ENCODE peak calls at places on chromosome 1, in five cellular contexts. M, T, R, B and J are unnamed samples.

GRCh38 chr1:196317535-196318522 is 290.4 kb downstream of the KCNT2 start:
- DNase-seq in M (no peak), R (no peak), T (peak), B (peak), J (peak)

GRCh38 chr1:3034728-3035610 is 13.7 kb downstream of the ACTRT2 start:
- DNase-seq in B (peak), M (no peak), R (no peak), T (no peak), J (no peak)

GRCh38 chr1:5970623-5971273 is 21.5 kb downstream of the NPHP4 start:
- DNase-seq in T (no peak), R (no peak), M (no peak), B (no peak), J (no peak)

GRCh38 chr1:59194621-59195020 is 102.3 kb upstream of the FGGY start:
- DNase-seq in M (no peak), B (no peak), R (no peak), T (no peak), J (no peak)

GRCh38 chr1:206495493-206496046 is 11.8 kb upstream of the RASSF5 start:
- DNase-seq in B (peak), T (no peak), R (no peak), M (no peak), J (peak)

GRCh38 chr1:60152886-60153285 is 79.3 kb upstream of the C1orf87 start:
- DNase-seq in M (no peak), T (no peak), R (no peak), B (no peak), J (no peak)

GRCh38 chr1:160997323-160998038 is 23.5 kb downstream of the F11R start:
- DNase-seq in B (peak), T (peak), R (peak), M (peak), J (peak)

GRCh38 chr1:82485591-82486369 is 685.0 kb downstream of the ADGRL2 start:
- DNase-seq in R (peak), T (peak), M (no peak), B (peak), J (peak)

GRCh38 chr1:39450956-39451601 is 40.4 kb upstream of the BMP8A start:
- DNase-seq in R (no peak), B (peak), M (no peak), T (peak), J (peak)

GRCh38 chr1:154557939-154558609 is 388 bp downstream of the UBE2Q1 start:
- DNase-seq in R (peak), T (no peak), B (peak), M (peak), J (peak)

GRCh38 chr1:181204530-181204929 is 116.0 kb downstream of the IER5 start:
- DNase-seq in M (no peak), R (no peak), B (no peak), T (no peak), J (no peak)

GRCh38 chr1:92961896-92962752 is 862 bp upstream of the DIPK1A start:
- DNase-seq in M (no peak), R (peak), B (peak), T (peak), J (peak)

GRCh38 chr1:26957306-26957705 is 3.0 kb downstream of the KDF1 start:
- DNase-seq in T (no peak), B (no peak), M (no peak), R (no peak), J (no peak)

GRCh38 chr1:26959270-26959669 is 998 bp downstream of the KDF1 start:
- DNase-seq in T (no peak), B (no peak), R (no peak), M (no peak), J (no peak)

GRCh38 chr1:26960625-26960966 is 328 bp upstream of the KDF1 start:
- DNase-seq in M (no peak), B (no peak), T (no peak), R (no peak), J (no peak)

GRCh38 chr1:26961826-26962225 is 1.6 kb upstream of the KDF1 start:
- DNase-seq in B (peak), T (peak), M (no peak), R (no peak), J (peak)

DNA sequence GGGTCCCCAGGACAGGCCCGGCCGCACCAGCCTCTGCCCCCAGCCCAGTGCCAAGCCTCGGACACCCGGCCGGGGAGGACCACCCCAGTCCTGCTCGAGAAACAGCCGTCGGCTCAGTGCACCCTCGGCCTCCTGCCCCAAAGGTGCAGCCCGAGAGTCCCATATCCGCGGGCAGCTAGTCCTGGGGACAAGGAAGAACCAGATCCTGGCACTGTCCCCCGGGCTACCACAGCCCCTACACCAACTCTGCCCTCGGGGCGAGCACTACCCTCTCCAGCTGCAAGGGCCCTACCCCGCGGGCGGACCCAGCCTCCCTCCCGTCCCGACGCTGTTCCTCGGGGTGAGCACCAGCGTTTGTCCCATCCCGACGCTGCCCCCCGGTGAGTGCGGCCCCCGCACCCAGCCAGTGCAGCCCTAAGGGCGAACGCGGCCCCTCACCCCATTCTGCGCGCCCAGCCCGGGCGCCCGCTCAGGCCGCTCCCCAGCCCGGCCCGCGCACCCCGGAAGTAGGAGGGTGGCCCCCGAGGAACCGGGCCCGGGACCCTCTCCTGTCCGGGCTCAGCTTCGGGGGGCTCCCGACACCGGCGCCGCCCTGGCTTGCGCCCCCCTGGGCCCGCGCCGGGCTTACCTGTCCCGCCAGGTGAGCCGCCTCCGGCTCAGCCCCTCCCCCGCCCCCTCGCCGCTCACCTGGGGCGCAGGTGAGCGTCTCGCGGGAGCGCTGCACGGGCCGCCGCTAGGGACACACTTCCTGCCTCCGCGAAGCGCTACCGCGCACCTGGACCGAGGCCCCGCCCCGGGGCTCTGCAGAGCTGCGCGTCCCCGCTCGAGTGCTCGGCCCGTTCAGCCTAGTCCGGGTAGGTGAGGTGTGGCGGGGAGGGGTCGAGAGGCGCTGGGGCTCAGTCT is at the start of gene KDF1:
- DNase-seq in R (peak), T (no peak), M (peak), B (no peak), J (no peak)
- TF ChIP-seq CTCF in R (no peak), T (no peak), M (no peak), B (no peak), J (no peak)

DNA sequence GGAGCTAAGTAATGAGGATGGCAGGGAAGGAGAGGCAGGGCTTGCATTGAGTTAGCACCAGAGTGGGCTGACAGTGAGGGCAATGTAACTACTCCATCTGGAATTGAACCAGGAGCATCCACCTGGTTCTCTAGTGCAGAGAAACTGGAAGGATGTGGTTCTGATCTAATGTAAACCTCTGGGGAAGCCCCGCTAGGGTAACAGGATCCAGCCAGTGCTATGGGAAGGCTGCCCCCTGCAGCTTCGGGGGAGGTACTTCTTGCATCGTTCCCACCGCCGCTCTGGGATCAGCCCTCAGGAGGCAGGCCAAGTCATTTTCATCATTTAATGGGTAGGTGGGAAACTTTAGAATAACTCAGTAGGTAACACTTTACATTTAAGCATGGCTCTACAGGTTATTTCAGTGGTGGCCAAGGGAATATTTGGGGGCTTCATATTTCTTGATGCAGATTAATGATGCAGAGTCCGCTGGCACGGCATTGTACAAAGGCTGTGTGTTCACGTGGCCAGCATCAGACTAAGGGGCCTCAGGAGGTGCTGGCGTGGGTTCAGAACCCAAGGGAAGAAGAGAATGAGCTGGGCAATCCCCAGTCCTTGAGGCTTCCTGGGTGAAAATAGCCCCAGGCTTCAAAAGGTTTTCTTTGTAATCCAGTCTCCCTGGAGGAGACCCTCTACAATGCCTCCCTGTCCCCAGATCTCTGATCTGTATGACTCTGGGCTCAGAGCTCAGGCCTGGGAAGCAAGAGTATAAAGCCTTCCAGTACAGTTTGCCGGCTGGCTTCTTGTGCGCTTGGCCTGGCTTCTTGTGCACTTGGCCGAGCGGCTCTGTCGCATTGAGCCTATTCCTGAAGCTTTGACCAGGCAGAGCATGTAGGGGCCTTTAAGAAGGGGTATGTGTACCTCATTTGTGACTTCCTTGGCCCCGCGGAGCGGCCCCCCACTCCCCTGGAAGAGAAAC is 26.4 kb upstream of the KAZN start:
- DNase-seq in B (no peak), R (no peak), M (no peak), T (no peak), J (peak)
- TF ChIP-seq CTCF in B (no peak), R (no peak), M (peak), T (peak), J (peak)

GRCh38 chr1:37487619-37487984 is 13.2 kb downstream of the ZC3H12A start:
- DNase-seq in B (no peak), T (no peak), R (no peak), M (no peak), J (no peak)
- TF ChIP-seq CTCF in B (no peak), T (no peak), R (no peak), M (no peak), J (no peak)

GRCh38 chr1:183206538-183207117 is 20.6 kb downstream of the LAMC2 start:
- DNase-seq in M (no peak), T (no peak), R (no peak), B (no peak), J (peak)
- TF ChIP-seq CTCF in M (no peak), T (no peak), R (no peak), B (no peak), J (no peak)

DNA sequence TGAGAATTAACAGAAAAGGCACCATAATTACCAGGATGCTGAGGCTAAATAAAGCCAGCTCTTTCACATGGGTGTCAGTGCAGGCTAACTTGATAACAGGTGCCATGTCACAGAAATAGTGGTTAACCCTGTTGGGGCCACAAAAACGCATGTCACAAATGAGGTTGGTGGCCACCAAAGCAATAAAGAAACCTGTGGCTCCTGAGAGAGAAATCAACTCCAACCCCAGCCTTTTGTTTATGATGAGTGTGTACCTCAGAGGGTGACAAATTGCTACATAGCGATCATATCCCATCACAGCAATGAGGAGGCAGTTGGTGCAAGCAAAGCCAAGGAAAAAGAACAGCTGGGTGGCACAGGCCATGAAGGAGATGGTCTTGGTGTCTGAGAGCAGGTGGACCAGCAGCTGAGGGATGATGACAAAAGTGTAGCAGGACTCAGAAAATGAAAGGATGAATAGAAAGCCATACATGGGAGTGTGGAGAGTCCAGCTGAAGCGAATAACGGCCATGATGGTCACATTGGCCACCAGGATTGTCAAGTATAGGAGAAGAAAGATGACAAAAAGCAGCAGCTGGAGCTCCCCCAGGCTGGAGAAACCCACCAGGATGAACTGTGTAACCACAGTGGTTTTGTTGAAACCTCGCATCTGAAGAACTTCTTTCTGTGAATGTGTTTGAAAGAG is at the start of gene OR10T2:
- DNase-seq in R (no peak), T (no peak), B (no peak), M (no peak), J (no peak)
- TF ChIP-seq CTCF in R (no peak), T (no peak), B (no peak), M (no peak), J (no peak)

GRCh38 chr1:220124542-220124941 is 30.6 kb downstream of the IARS2 start:
- DNase-seq in M (no peak), R (no peak), B (peak), T (peak), J (peak)

GRCh38 chr1:220119043-220119512 is 25.1 kb downstream of the IARS2 start:
- DNase-seq in B (no peak), T (no peak), R (no peak), M (no peak), J (peak)

GRCh38 chr1:220127076-220127475 is 33.1 kb downstream of the IARS2 start:
- DNase-seq in T (no peak), B (no peak), M (no peak), R (no peak), J (no peak)

GRCh38 chr1:220121791-220122530 is 28.0 kb downstream of the IARS2 start:
- DNase-seq in R (peak), T (no peak), M (no peak), B (no peak), J (no peak)

DNA sequence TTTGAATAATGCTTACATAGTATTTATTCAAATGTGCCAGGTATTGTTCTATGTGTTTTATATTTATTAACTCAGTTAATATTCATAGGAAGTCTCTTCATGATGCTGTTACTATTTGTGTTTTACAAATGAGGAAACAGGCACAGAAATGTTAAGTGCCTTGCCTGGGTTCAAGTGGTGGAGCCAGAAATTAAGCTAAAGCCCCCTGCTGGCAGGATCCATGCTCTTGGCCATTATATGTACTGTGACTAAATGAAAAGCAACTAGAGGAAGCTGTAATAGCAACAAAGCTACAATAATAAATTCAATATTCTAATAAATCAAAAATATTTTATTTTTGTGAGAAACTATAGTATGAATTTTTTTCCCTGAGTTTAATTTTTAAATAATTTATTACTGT is 30.0 kb downstream of the IARS2 start:
- DNase-seq in B (no peak), M (no peak), T (no peak), R (no peak), J (peak)
- TF ChIP-seq CTCF in B (peak), M (no peak), T (peak), R (peak), J (peak)

DNA sequence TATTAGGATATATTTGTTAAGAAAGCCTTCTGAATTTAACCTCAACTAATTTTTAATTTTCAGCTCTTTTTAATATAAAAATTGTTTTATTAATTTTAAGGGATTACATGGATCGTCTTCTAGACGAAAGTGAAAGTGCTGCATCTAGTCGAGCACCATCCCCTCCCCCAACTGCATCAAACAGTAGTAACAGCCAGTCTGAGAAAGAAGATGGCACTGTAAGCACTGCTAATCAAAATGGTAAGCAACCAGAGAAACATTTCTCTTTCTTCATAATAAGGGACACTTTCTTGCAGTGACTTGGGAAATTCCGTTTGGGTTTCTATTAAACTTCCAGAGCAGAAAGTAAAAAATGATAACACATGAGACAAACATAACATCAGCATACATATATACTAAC is 56.9 kb downstream of the MIER1 start:
- DNase-seq in B (no peak), M (no peak), R (no peak), T (no peak), J (peak)
- TF ChIP-seq CTCF in B (no peak), M (no peak), R (no peak), T (no peak), J (no peak)

GRCh38 chr1:41322835-41323234 is 38.4 kb upstream of the FOXO6 start:
- DNase-seq in T (no peak), M (peak), B (peak), R (peak), J (no peak)
- TF ChIP-seq CTCF in T (peak), M (peak), B (peak), R (no peak), J (peak)

GRCh38 chr1:24990796-24991195 is 60.7 kb upstream of the RUNX3 start:
- DNase-seq in M (no peak), B (no peak), R (no peak), T (no peak), J (no peak)

GRCh38 chr1:24992761-24993211 is 62.7 kb upstream of the RUNX3 start:
- DNase-seq in B (no peak), R (no peak), M (no peak), T (no peak), J (no peak)

GRCh38 chr1:24992124-24992760 is 62.2 kb upstream of the RUNX3 start:
- DNase-seq in T (no peak), M (no peak), B (no peak), R (no peak), J (no peak)

GRCh38 chr1:24990136-24990535 is 60.1 kb upstream of the RUNX3 start:
- DNase-seq in T (no peak), B (no peak), M (no peak), R (no peak), J (no peak)

DNA sequence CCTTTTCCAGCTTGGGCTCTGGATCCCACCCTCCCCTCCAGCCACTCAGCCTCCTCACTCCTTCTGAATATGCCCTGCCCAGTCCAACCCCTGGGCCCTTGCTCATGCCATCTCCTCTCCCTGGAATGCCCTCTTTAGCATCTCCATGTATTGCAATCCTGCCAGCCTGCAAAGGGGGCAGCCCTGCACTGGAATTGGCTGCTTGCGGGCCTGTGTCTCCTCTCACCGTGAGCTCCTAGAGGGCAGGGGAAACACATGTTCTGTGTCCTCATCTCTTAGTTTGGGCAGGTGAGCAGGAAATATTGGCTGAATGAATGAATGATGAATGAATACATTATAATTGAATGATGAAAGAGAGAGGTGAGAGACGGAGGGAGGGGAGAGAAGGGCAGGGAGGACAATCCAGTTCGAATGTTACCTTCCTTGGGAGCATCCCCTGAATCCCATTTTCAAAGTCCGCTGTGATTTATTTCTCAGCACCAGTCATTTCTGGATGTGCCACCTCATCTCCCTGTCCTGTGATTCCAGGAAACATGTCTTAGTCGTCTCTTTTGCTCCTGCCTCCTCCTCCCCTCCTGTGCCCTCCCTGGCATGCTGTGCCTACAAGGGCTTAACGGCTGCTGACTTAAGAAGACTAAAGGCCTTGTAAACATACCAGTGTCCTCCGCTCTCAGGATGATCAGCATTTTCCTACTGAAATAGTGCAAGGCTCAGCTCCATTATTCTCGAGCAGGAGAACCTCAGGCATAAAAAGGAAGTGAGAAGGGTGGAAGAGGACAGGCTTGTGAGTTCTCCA is 61.4 kb upstream of the RUNX3 start:
- DNase-seq in T (no peak), B (no peak), R (no peak), M (no peak), J (no peak)
- TF ChIP-seq CTCF in T (no peak), B (no peak), R (no peak), M (no peak), J (no peak)

GRCh38 chr1:201774983-201775344 is 54.0 kb upstream of the IPO9 start:
- DNase-seq in M (no peak), B (no peak), T (no peak), R (no peak), J (no peak)
- TF ChIP-seq CTCF in M (no peak), B (no peak), T (peak), R (no peak), J (peak)